ENCODE peak calls at places on chromosomes 12 and 14, in five cellular contexts. One of them, this sample, is unnamed.

GRCh38 chr12:110689601-110690430 is 901 bp upstream of the HVCN1 start:
- DNase-seq in right lobe of liver: peak; percentile 34
- DNase-seq in lower lobe of right lung: peak; percentile 66
- DNase-seq in tibial nerve: peak; percentile 9
- DNase-seq in endothelial cell of umbilical vein: peak; percentile 43
- DNase-seq in this sample: peak; percentile 91

GRCh38 chr12:8698132-8698829 is 490 bp downstream of the RIMKLB start:
- DNase-seq in lower lobe of right lung: peak; percentile 81
- DNase-seq in endothelial cell of umbilical vein: peak; percentile 45
- DNase-seq in right lobe of liver: peak; percentile 59
- DNase-seq in tibial nerve: peak; percentile 57
- DNase-seq in this sample: peak; percentile 92

GRCh38 chr12:57459750-57460400 is at the start of gene GLI1:
- DNase-seq in lower lobe of right lung: no peak
- DNase-seq in tibial nerve: peak; percentile 41
- DNase-seq in endothelial cell of umbilical vein: no peak
- DNase-seq in right lobe of liver: peak; percentile 43
- DNase-seq in this sample: peak; percentile 81

GRCh38 chr14:103719766-103720165 is 4.2 kb downstream of the ZFYVE21 start:
- DNase-seq in endothelial cell of umbilical vein: no peak
- DNase-seq in right lobe of liver: no peak
- DNase-seq in tibial nerve: no peak
- DNase-seq in lower lobe of right lung: no peak
- DNase-seq in this sample: no peak

GRCh38 chr12:124020398-124021024 is 47.5 kb downstream of the ZNF664 start:
- DNase-seq in lower lobe of right lung: no peak
- DNase-seq in tibial nerve: peak; percentile 39
- DNase-seq in endothelial cell of umbilical vein: no peak
- DNase-seq in right lobe of liver: no peak
- DNase-seq in this sample: no peak

GRCh38 chr14:60632777-60633176 is 16.5 kb downstream of the SIX1 start:
- DNase-seq in tibial nerve: no peak
- DNase-seq in lower lobe of right lung: no peak
- DNase-seq in endothelial cell of umbilical vein: no peak
- DNase-seq in right lobe of liver: no peak
- DNase-seq in this sample: no peak

GRCh38 chr12:128794661-128795529 is 28.9 kb downstream of the SLC15A4 start:
- DNase-seq in endothelial cell of umbilical vein: peak; percentile 53
- DNase-seq in right lobe of liver: no peak
- DNase-seq in lower lobe of right lung: peak; percentile 17
- DNase-seq in tibial nerve: no peak
- DNase-seq in this sample: peak; percentile 83

GRCh38 chr12:106358410-106359241 is 1.1 kb downstream of the POLR3B start:
- DNase-seq in right lobe of liver: peak; percentile 44
- DNase-seq in endothelial cell of umbilical vein: no peak
- DNase-seq in tibial nerve: no peak
- DNase-seq in lower lobe of right lung: no peak
- DNase-seq in this sample: no peak

GRCh38 chr12:29428630-29429029 is 47.7 kb upstream of the ERGIC2 start:
- DNase-seq in right lobe of liver: no peak
- DNase-seq in tibial nerve: no peak
- DNase-seq in endothelial cell of umbilical vein: peak; percentile 65
- DNase-seq in lower lobe of right lung: no peak
- DNase-seq in this sample: no peak

GRCh38 chr12:10170199-10170598 is 1.7 kb downstream of the OLR1 start:
- DNase-seq in right lobe of liver: no peak
- DNase-seq in tibial nerve: no peak
- DNase-seq in lower lobe of right lung: no peak
- DNase-seq in endothelial cell of umbilical vein: no peak
- DNase-seq in this sample: no peak

GRCh38 chr14:74364271-74364880 is 16.1 kb downstream of the VRTN start:
- DNase-seq in lower lobe of right lung: no peak
- DNase-seq in right lobe of liver: no peak
- DNase-seq in endothelial cell of umbilical vein: no peak
- DNase-seq in tibial nerve: no peak
- DNase-seq in this sample: no peak

GRCh38 chr12:127750076-127750840 is 516.7 kb upstream of the TMEM132C start:
- DNase-seq in tibial nerve: no peak
- DNase-seq in lower lobe of right lung: no peak
- DNase-seq in endothelial cell of umbilical vein: no peak
- DNase-seq in right lobe of liver: no peak
- DNase-seq in this sample: no peak

GRCh38 chr12:67940780-67941243 is 48.4 kb upstream of the IFNG-AS1 start:
- DNase-seq in tibial nerve: no peak
- DNase-seq in lower lobe of right lung: no peak
- DNase-seq in right lobe of liver: no peak
- DNase-seq in endothelial cell of umbilical vein: no peak
- DNase-seq in this sample: no peak

GRCh38 chr14:49920935-49921334 is 28.1 kb downstream of the ARF6 start:
- DNase-seq in endothelial cell of umbilical vein: no peak
- DNase-seq in lower lobe of right lung: no peak
- DNase-seq in tibial nerve: no peak
- DNase-seq in right lobe of liver: no peak
- DNase-seq in this sample: no peak

GRCh38 chr14:42664185-42664584 is 1057.5 kb downstream of the LRFN5 start:
- DNase-seq in right lobe of liver: no peak
- DNase-seq in endothelial cell of umbilical vein: no peak
- DNase-seq in lower lobe of right lung: no peak
- DNase-seq in tibial nerve: no peak
- DNase-seq in this sample: no peak

GRCh38 chr12:120760349-120761245 is 35.0 kb downstream of the ACADS start:
- DNase-seq in lower lobe of right lung: no peak
- DNase-seq in endothelial cell of umbilical vein: no peak
- DNase-seq in tibial nerve: no peak
- DNase-seq in right lobe of liver: no peak
- DNase-seq in this sample: no peak

GRCh38 chr12:132507656-132508055 is 17.7 kb downstream of the FBRSL1 start:
- DNase-seq in endothelial cell of umbilical vein: no peak
- DNase-seq in right lobe of liver: no peak
- DNase-seq in lower lobe of right lung: no peak
- DNase-seq in tibial nerve: no peak
- DNase-seq in this sample: no peak

GRCh38 chr12:19431407-19432308 is 7.6 kb upstream of the AEBP2 start:
- DNase-seq in lower lobe of right lung: no peak
- DNase-seq in endothelial cell of umbilical vein: peak; percentile 75
- DNase-seq in right lobe of liver: no peak
- DNase-seq in tibial nerve: no peak
- DNase-seq in this sample: no peak

GRCh38 chr12:24754690-24755638 is 193.9 kb downstream of the BCAT1 start:
- DNase-seq in right lobe of liver: no peak
- DNase-seq in tibial nerve: no peak
- DNase-seq in lower lobe of right lung: no peak
- DNase-seq in endothelial cell of umbilical vein: no peak
- DNase-seq in this sample: no peak

GRCh38 chr12:40727774-40728483 is 35.7 kb downstream of the CNTN1 start:
- DNase-seq in lower lobe of right lung: no peak
- DNase-seq in tibial nerve: no peak
- DNase-seq in endothelial cell of umbilical vein: no peak
- DNase-seq in right lobe of liver: no peak
- DNase-seq in this sample: no peak

GRCh38 chr12:92142251-92142896 is 3.3 kb downstream of the BTG1 start:
- DNase-seq in tibial nerve: no peak
- DNase-seq in lower lobe of right lung: no peak
- DNase-seq in right lobe of liver: no peak
- DNase-seq in endothelial cell of umbilical vein: peak; percentile 29
- DNase-seq in this sample: no peak

GRCh38 chr12:104964167-104964566 is 6.1 kb upstream of the SLC41A2 start:
- DNase-seq in endothelial cell of umbilical vein: no peak
- DNase-seq in tibial nerve: no peak
- DNase-seq in lower lobe of right lung: no peak
- DNase-seq in right lobe of liver: no peak
- DNase-seq in this sample: no peak

GRCh38 chr12:54352022-54352531 is 12.2 kb downstream of the GPR84 start:
- DNase-seq in tibial nerve: no peak
- DNase-seq in endothelial cell of umbilical vein: no peak
- DNase-seq in right lobe of liver: no peak
- DNase-seq in lower lobe of right lung: peak; percentile 71
- DNase-seq in this sample: no peak

GRCh38 chr14:99432491-99432890 is 48.2 kb downstream of the SETD3 start:
- DNase-seq in tibial nerve: no peak
- DNase-seq in right lobe of liver: no peak
- DNase-seq in lower lobe of right lung: no peak
- DNase-seq in endothelial cell of umbilical vein: no peak
- DNase-seq in this sample: no peak

GRCh38 chr12:98332626-98333025 is 182.8 kb upstream of the TMPO start:
- DNase-seq in lower lobe of right lung: no peak
- DNase-seq in right lobe of liver: no peak
- DNase-seq in tibial nerve: no peak
- DNase-seq in endothelial cell of umbilical vein: no peak
- DNase-seq in this sample: no peak

GRCh38 chr12:122968104-122968503 is 1.8 kb upstream of the ABCB9 start:
- DNase-seq in endothelial cell of umbilical vein: no peak
- DNase-seq in right lobe of liver: no peak
- DNase-seq in lower lobe of right lung: no peak
- DNase-seq in tibial nerve: no peak
- DNase-seq in this sample: no peak

GRCh38 chr12:46556820-46557524 is 184.4 kb upstream of the SLC38A2 start:
- DNase-seq in right lobe of liver: no peak
- DNase-seq in tibial nerve: no peak
- DNase-seq in endothelial cell of umbilical vein: peak; percentile 36
- DNase-seq in lower lobe of right lung: no peak
- DNase-seq in this sample: no peak

GRCh38 chr14:41668346-41668745 is 61.7 kb downstream of the LRFN5 start:
- DNase-seq in lower lobe of right lung: no peak
- DNase-seq in tibial nerve: no peak
- DNase-seq in endothelial cell of umbilical vein: no peak
- DNase-seq in right lobe of liver: no peak
- DNase-seq in this sample: no peak

GRCh38 chr14:23294734-23295561 is 7.7 kb downstream of the PPP1R3E start:
- DNase-seq in tibial nerve: peak; percentile 47
- DNase-seq in lower lobe of right lung: peak; percentile 59
- DNase-seq in right lobe of liver: no peak
- DNase-seq in endothelial cell of umbilical vein: peak; percentile 55
- DNase-seq in this sample: no peak

GRCh38 chr12:86711716-86712115 is 455.5 kb upstream of the MGAT4C start:
- DNase-seq in tibial nerve: no peak
- DNase-seq in lower lobe of right lung: no peak
- DNase-seq in endothelial cell of umbilical vein: peak; percentile 12
- DNase-seq in right lobe of liver: no peak
- DNase-seq in this sample: no peak

GRCh38 chr12:86713121-86713520 is 456.9 kb upstream of the MGAT4C start:
- DNase-seq in right lobe of liver: no peak
- DNase-seq in lower lobe of right lung: no peak
- DNase-seq in endothelial cell of umbilical vein: no peak
- DNase-seq in tibial nerve: no peak
- DNase-seq in this sample: no peak

GRCh38 chr12:86710110-86710509 is 453.9 kb upstream of the MGAT4C start:
- DNase-seq in lower lobe of right lung: no peak
- DNase-seq in tibial nerve: no peak
- DNase-seq in right lobe of liver: no peak
- DNase-seq in endothelial cell of umbilical vein: no peak
- DNase-seq in this sample: no peak

DNA sequence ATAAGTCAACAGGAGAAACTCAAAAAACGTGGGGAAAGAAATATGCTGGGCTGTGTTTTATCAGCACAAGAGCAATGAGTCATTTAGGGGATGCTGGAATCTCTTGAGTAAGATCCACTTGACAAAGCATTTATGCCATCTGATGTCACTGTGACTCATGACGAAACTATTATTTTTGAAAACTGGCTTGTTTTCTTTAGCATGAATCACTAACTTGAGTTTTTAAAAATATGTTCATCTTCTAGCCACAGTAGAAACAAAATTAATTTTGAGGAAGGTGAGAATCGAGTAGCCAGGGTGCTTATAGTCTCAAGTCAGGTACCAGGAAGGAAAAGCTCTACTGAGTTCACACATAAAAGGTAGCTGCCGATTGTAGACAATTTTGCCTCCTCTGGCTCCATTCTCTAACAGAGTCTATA is 456.2 kb upstream of the MGAT4C start:
- DNase-seq in endothelial cell of umbilical vein: peak; percentile 96
- DNase-seq in tibial nerve: no peak
- DNase-seq in lower lobe of right lung: no peak
- DNase-seq in right lobe of liver: no peak
- DNase-seq in this sample: no peak
- H3K27ac ChIP-seq in endothelial cell of umbilical vein: peak overlapping the region; percentile 87
- H3K27ac ChIP-seq in tibial nerve: no peak overlapping the region
- H3K27ac ChIP-seq in lower lobe of right lung: no peak overlapping the region
- H3K27ac ChIP-seq in right lobe of liver: no peak overlapping the region
- H3K27ac ChIP-seq in this sample: no peak overlapping the region

GRCh38 chr12:55797068-55797467 is 20.5 kb downstream of the SARNP start:
- DNase-seq in right lobe of liver: no peak
- DNase-seq in lower lobe of right lung: no peak
- DNase-seq in endothelial cell of umbilical vein: peak; percentile 41
- DNase-seq in tibial nerve: peak; percentile 27
- DNase-seq in this sample: no peak
- TF ChIP-seq CTCF in right lobe of liver: peak; percentile 48
- TF ChIP-seq CTCF in lower lobe of right lung: peak; percentile 42
- TF ChIP-seq CTCF in endothelial cell of umbilical vein: peak; percentile 41
- TF ChIP-seq CTCF in tibial nerve: peak; percentile 40
- TF ChIP-seq CTCF in this sample: peak; percentile 39

GRCh38 chr14:29928342-29928640 is 644 bp upstream of the PRKD1 start:
- DNase-seq in lower lobe of right lung: no peak
- DNase-seq in right lobe of liver: no peak
- DNase-seq in tibial nerve: no peak
- DNase-seq in endothelial cell of umbilical vein: no peak
- DNase-seq in this sample: no peak
- H3K27ac ChIP-seq in lower lobe of right lung: peak overlapping the region; percentile 64
- H3K27ac ChIP-seq in right lobe of liver: no peak overlapping the region
- H3K27ac ChIP-seq in tibial nerve: peak overlapping the region; percentile 91
- H3K27ac ChIP-seq in endothelial cell of umbilical vein: no peak overlapping the region
- H3K27ac ChIP-seq in this sample: peak overlapping the region; percentile 63

DNA sequence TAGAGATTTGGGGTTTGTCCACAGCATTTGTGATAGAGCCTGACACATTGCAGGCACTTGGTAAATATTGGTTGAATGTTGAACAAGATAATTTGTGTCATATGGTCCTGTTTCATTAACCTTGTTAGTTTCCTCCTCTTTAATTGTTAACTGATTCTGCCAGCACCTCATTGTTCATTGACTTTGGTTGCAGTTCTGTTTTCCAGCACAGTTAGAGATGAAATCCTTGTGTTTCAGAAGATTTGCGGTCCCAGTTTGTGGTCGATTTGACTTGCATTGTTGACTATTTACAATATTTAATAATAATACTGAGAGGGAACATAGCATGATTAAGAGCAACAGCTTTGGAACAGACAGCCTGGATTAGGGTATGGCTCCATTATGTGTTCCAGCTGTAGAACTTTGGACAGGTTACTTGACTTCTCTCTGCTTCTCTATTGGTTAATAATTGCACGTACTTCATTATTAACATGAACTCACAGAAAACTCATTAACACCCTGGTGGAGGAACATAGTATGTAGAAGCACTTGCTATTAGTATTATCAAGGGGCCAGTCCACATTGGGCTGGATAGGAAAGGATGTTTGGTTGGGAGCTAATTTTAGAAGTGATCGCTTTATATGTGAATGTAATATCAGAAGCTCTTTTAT is 8.7 kb downstream of the DRAM1 start:
- DNase-seq in lower lobe of right lung: no peak
- DNase-seq in endothelial cell of umbilical vein: no peak
- DNase-seq in tibial nerve: no peak
- DNase-seq in right lobe of liver: no peak
- DNase-seq in this sample: no peak
- TF ChIP-seq CTCF in lower lobe of right lung: no peak
- TF ChIP-seq CTCF in endothelial cell of umbilical vein: no peak
- TF ChIP-seq CTCF in tibial nerve: no peak
- TF ChIP-seq CTCF in right lobe of liver: no peak
- TF ChIP-seq CTCF in this sample: no peak

This sample was measured in spleen.